ENCODE peak calls at places on chromosomes 7 and 10, in four cellular contexts. I is cardiac fibroblast, N is body of pancreas, P is RWPE2. W is an unnamed sample.
A peak's percentile ranks its signal among the peaks of the same experiment; 100 is the strongest.

GRCh38 chr7:95367606-95368005 is 28.6 kb downstream of the PON3 start:
- DNase-seq in I (no peak), N (no peak), P (no peak), W (no peak)

GRCh38 chr7:122726881-122727280 is 24.2 kb upstream of the RNF148 start:
- DNase-seq in N (no peak), P (no peak), I (no peak), W (no peak)

GRCh38 chr7:132511921-132512320 is 64.3 kb downstream of the PLXNA4 start:
- DNase-seq in N (no peak), P (no peak), I (no peak), W (no peak)

GRCh38 chr10:110865804-110866482 is 5.8 kb upstream of the PDCD4 start:
- DNase-seq in P (no peak), N (no peak), I (no peak), W (peak; percentile 46)

GRCh38 chr10:63498665-63499064 is 22.5 kb upstream of the REEP3 start:
- DNase-seq in P (no peak), N (no peak), I (no peak), W (no peak)

GRCh38 chr10:95408931-95409873 is 118.4 kb upstream of the PDLIM1 start:
- DNase-seq in P (no peak), N (no peak), I (no peak), W (no peak)

GRCh38 chr10:9824546-9825164 is 1193.0 kb upstream of the CELF2 start:
- DNase-seq in N (peak; percentile 17), I (no peak), P (no peak), W (peak; percentile 5)

GRCh38 chr7:93856319-93856718 is 34.2 kb downstream of the TFPI2 start:
- DNase-seq in N (no peak), I (no peak), P (no peak), W (peak; percentile 15)

GRCh38 chr7:36314491-36314890 is 75.2 kb upstream of the ANLN start:
- DNase-seq in I (no peak), P (no peak), N (no peak), W (no peak)

GRCh38 chr10:59177031-59177861 is 803 bp downstream of the PHYHIPL start:
- DNase-seq in I (peak; percentile 91), N (peak; percentile 68), P (peak; percentile 23), W (peak; percentile 29)

GRCh38 chr10:75127481-75127880 is 16.0 kb downstream of the SAMD8 start:
- DNase-seq in I (peak; percentile 56), P (no peak), N (no peak), W (no peak)

GRCh38 chr10:68043030-68043429 is 32.1 kb downstream of the HERC4 start:
- DNase-seq in P (no peak), N (no peak), I (peak; percentile 64), W (no peak)

GRCh38 chr7:17680026-17680425 is 260.3 kb downstream of the SNX13 start:
- DNase-seq in N (no peak), I (peak; percentile 99), P (no peak), W (peak; percentile 8)

GRCh38 chr7:100585511-100586265 is at the start of gene LRCH4:
- DNase-seq in N (peak; percentile 73), P (no peak), I (no peak), W (peak; percentile 65)

GRCh38 chr10:103244663-103245271 is 920 bp upstream of the RPEL1 start:
- DNase-seq in I (peak; percentile 90), P (no peak), N (peak; percentile 80), W (peak; percentile 81)

GRCh38 chr7:11373546-11374142 is 400.0 kb downstream of the PHF14 start:
- DNase-seq in P (no peak), N (no peak), I (peak; percentile 38), W (no peak)

GRCh38 chr10:4532467-4532866 is 293.5 kb upstream of the AKR1E2 start:
- DNase-seq in I (peak; percentile 93), P (no peak), N (no peak), W (no peak)

GRCh38 chr10:133270773-133271297 is 5.8 kb downstream of the ADAM8 start:
- DNase-seq in I (no peak), N (no peak), P (no peak), W (no peak)

GRCh38 chr10:131140606-131141005 is 170.9 kb downstream of the TCERG1L start:
- DNase-seq in P (peak; percentile 50), I (no peak), N (no peak), W (no peak)

GRCh38 chr10:14481014-14481413 is 150.3 kb upstream of the FRMD4A start:
- DNase-seq in I (no peak), N (no peak), P (no peak), W (no peak)

GRCh38 chr7:97011536-97012292 is 6.4 kb downstream of the DLX6 start:
- DNase-seq in I (no peak), N (no peak), P (no peak), W (no peak)

GRCh38 chr7:37352974-37353948 is 95.4 kb downstream of the ELMO1 start:
- DNase-seq in I (no peak), N (no peak), P (no peak), W (peak; percentile 83)

GRCh38 chr10:1954339-1954738 is 217.0 kb upstream of the ADARB2 start:
- DNase-seq in N (no peak), I (no peak), P (no peak), W (no peak)

GRCh38 chr7:147485660-147486210 is 1104.8 kb upstream of the C7orf33 start:
- DNase-seq in P (no peak), I (no peak), N (no peak), W (no peak)

GRCh38 chr7:3592438-3593134 is 291.5 kb downstream of the SDK1 start:
- DNase-seq in P (no peak), N (peak; percentile 29), I (no peak), W (no peak)

GRCh38 chr7:87318741-87319140 is 26.7 kb upstream of the CROT start:
- DNase-seq in N (no peak), I (no peak), P (no peak), W (no peak)

GRCh38 chr10:19713800-19714525 is 102.3 kb upstream of the PLXDC2 start:
- DNase-seq in P (no peak), N (no peak), I (no peak), W (no peak)

GRCh38 chr10:51910189-51910588 is 210.8 kb upstream of the CSTF2T start:
- DNase-seq in P (no peak), N (no peak), I (no peak), W (no peak)

GRCh38 chr10:67629461-67629971 is 66.5 kb downstream of the CTNNA3 start:
- DNase-seq in N (no peak), I (peak; percentile 10), P (no peak), W (peak; percentile 59)

GRCh38 chr7:80642871-80643270 is 4.4 kb downstream of the CD36 start:
- DNase-seq in I (no peak), N (no peak), P (no peak), W (no peak)
- H3K4me3 ChIP-seq in I (no peak overlapping the region), N (no peak overlapping the region), P (no peak overlapping the region), W (no peak overlapping the region)

DNA sequence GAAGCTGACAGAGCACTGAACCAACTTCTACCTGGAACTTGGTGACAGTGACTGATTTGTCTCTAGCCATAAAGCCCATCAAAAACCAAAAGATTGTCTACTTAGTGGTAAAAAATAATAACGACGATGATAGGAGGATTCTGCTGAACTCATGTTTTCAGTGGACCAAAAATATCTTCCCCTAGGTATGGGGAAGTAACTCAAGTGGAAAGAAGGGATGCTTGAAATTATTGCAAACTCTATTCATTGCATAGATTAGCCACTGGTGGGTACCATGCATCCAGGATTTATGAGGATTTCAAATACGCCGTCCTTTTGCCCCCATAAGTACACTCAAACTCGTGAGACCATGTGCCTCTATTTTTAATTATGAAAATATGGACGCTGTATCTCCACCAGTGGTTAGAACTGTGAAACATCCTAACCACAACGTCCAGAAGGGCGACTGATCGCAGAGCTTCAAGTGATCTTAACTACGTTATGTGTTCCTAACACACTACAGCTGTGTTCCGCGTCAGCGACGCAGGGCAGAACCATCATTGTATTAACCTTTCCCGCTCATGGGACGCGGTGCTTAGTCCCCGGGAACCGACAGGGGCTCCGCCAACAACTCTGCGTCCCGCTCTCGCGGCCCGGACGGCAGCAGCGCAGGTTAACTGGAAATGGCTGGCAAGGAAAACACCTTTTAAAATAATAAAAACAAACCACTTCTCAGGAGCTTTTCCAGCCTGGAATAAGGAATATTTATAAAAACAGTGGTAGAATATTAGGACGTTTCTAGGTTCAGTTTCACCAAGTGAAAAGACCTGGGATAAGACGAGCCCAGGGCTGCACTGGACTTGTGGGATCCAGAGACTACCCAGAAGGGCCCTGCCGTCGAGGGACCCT is 776 bp downstream of the PEX1 start:
- DNase-seq in I (peak; percentile 57), N (peak; percentile 40), P (peak; percentile 57), W (peak; percentile 73)
- TF ChIP-seq CTCF in I (peak; percentile 47), N (no peak), P (no peak), W (no peak)

DNA sequence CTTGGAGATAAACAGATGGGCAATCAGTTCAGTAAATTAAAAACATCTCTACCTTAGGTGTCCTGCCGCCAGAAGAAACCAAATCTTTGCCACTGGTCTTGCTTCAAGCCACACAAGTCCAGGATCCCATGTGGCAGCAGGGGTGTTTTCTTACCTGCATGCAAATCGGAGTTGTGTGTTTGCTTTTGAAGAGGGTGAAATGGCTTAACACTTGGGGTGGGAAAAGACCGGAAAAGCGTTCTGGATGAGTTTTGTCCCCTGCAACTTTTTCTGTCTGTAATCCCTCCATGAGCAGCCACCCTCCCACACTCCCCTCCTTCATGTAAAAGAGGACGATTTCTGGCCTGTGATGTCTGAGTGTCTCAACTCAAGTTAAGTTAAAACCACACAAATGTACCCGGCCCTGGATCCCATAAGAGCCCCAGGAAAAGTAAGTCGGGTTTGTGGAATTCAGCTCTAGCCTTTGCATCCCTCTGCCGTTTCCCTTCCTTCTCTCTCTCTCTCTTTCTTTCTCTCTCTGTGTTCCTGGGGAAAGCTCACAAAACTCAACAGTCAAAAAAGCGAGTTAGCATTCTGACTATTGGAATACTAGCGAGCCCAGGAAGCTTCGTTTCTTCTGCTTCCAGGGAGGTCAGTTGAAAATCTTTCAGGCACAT is 178.5 kb downstream of the TCF7L2 start:
- DNase-seq in I (no peak), N (no peak), P (no peak), W (no peak)
- H3K4me3 ChIP-seq in I (no peak overlapping the region), N (no peak overlapping the region), P (no peak overlapping the region), W (no peak overlapping the region)

DNA sequence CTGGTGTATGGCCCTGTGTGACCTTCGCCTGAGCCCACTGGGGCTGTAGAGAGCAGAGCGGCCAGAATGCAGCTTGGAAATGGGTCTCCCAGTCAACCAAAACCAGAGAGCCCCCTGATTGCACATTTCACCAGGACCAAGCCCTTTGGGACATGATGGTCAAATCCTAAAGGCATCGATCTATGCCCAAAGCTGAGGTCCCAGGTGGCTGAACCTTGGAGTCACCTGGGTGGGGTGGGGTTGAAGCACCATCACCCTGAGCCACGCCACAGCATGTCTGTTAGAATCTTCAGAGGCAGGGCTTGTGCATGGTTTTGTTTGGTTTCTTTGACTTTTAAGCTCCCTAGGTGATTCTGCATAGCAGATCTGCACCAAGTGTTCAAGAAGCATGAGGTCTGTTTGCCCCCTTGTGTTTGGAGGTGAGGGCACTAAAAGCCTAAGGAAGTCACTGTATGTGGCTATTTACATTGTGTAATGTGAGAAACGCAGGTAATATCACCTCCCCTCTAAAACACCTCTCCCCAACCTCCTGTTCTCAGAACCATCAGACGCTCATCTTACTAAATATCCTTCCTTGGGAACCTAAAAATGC is 9.6 kb downstream of the PKD1L1 start:
- DNase-seq in P (no peak), N (no peak), I (peak; percentile 23), W (peak; percentile 50)
- TF ChIP-seq CTCF in P (peak; percentile 38), N (no peak), I (no peak), W (peak; percentile 14)